ENCODE peak calls at places on chromosomes 5 and 9, in four cellular contexts. M is fibroblast of lung; J is brain microvascular endothelial cell; B is CD8-positive, alpha-beta T cell. X is an unnamed sample.

GRCh38 chr9:124010303-124010664 is 1.3 kb upstream of the LHX2 start:
- DNase-seq in M (no peak), J (no peak), B (no peak), X (no peak)

GRCh38 chr9:110578896-110579752 is at the start of gene SVEP1:
- DNase-seq in M (peak), J (peak), B (no peak), X (no peak)

GRCh38 chr5:39992617-39993203 is 567.9 kb upstream of the DAB2 start:
- DNase-seq in M (peak), J (no peak), B (no peak), X (no peak)

GRCh38 chr5:150295741-150296486 is 6.3 kb upstream of the CAMK2A start:
- DNase-seq in M (no peak), J (no peak), B (no peak), X (no peak)

GRCh38 chr5:178489281-178489976 is 100.8 kb downstream of the COL23A1 start:
- DNase-seq in M (no peak), J (no peak), B (no peak), X (no peak)

GRCh38 chr9:121574771-121575519 is 75.3 kb upstream of the GGTA1 start:
- DNase-seq in M (no peak), J (no peak), B (no peak), X (no peak)

GRCh38 chr5:133840168-133840567 is 128.3 kb downstream of the C5orf15 start:
- DNase-seq in M (no peak), J (no peak), B (no peak), X (no peak)

GRCh38 chr9:107712390-107712789 is 222.8 kb upstream of the KLF4 start:
- DNase-seq in M (peak), J (peak), B (no peak), X (no peak)

GRCh38 chr9:37583522-37584121 is 7.4 kb upstream of the FBXO10 start:
- DNase-seq in M (no peak), J (no peak), B (no peak), X (no peak)

GRCh38 chr5:94693043-94693822 is 74.8 kb downstream of the SLF1 start:
- DNase-seq in M (peak), J (peak), B (no peak), X (no peak)

GRCh38 chr5:176732736-176733585 is 77.4 kb upstream of the UNC5A start:
- DNase-seq in M (no peak), J (no peak), B (no peak), X (no peak)

GRCh38 chr5:149062371-149063016 is 368 bp downstream of the SH3TC2 start:
- DNase-seq in M (peak), J (peak), B (no peak), X (no peak)

GRCh38 chr5:180143656-180144364 is 65.2 kb downstream of the RASGEF1C start:
- DNase-seq in M (no peak), J (no peak), B (no peak), X (no peak)

GRCh38 chr9:117744856-117745389 is 40.7 kb downstream of the TLR4 start:
- DNase-seq in M (peak), J (no peak), B (no peak), X (no peak)

GRCh38 chr5:97019435-97020117 is 83.7 kb downstream of the LNPEP start:
- DNase-seq in M (peak), J (peak), B (no peak), X (no peak)

GRCh38 chr9:93678199-93679019 is 102.0 kb downstream of the PHF2 start:
- DNase-seq in M (no peak), J (no peak), B (no peak), X (peak)

GRCh38 chr9:69916950-69917349 is 96.3 kb downstream of the CFAP95 start:
- DNase-seq in M (no peak), J (no peak), B (no peak), X (no peak)

GRCh38 chr5:171954721-171955120 is 51.7 kb downstream of the FBXW11 start:
- DNase-seq in M (peak), J (peak), B (no peak), X (no peak)

GRCh38 chr5:150904479-150905311 is at the start of gene ZNF300:
- DNase-seq in M (peak), J (peak), B (peak), X (peak)

GRCh38 chr5:6328173-6328572 is 50.2 kb downstream of the MED10 start:
- DNase-seq in M (peak), J (peak), B (no peak), X (no peak)

GRCh38 chr9:90219548-90220118 is 423.0 kb downstream of the DIRAS2 start:
- DNase-seq in M (no peak), J (no peak), B (peak), X (peak)

GRCh38 chr5:60652206-60652605 is 47.8 kb downstream of the DEPDC1B start:
- DNase-seq in M (peak), J (peak), B (no peak), X (no peak)

GRCh38 chr5:163855754-163856153 is 350.3 kb downstream of the MAT2B start:
- DNase-seq in M (no peak), J (no peak), B (no peak), X (no peak)

GRCh38 chr5:113371788-113372196 is 63.0 kb downstream of the TSSK1B start:
- DNase-seq in M (peak), J (no peak), B (no peak), X (no peak)

GRCh38 chr9:130298663-130299279 is 33.2 kb downstream of the HMCN2 start:
- DNase-seq in M (peak), J (no peak), B (no peak), X (no peak)

GRCh38 chr9:78023003-78023741 is 8.4 kb downstream of the GNAQ start:
- DNase-seq in M (peak), J (no peak), B (no peak), X (no peak)

GRCh38 chr9:109918359-109919163 is 138.6 kb downstream of the PALM2AKAP2 start:
- DNase-seq in M (no peak), J (no peak), B (no peak), X (no peak)

GRCh38 chr9:87503970-87504369 is 6.3 kb downstream of the DAPK1 start:
- DNase-seq in M (peak), J (no peak), B (no peak), X (no peak)

GRCh38 chr9:133478851-133479711 is at the start of gene SLC2A6:
- DNase-seq in M (peak), J (peak), B (peak), X (peak)

GRCh38 chr5:175052351-175052750 is 328.0 kb downstream of the MSX2 start:
- DNase-seq in M (no peak), J (no peak), B (no peak), X (no peak)

GRCh38 chr9:79312686-79313421 is 258.9 kb upstream of the TLE4 start:
- DNase-seq in M (no peak), J (no peak), B (no peak), X (no peak)

DNA sequence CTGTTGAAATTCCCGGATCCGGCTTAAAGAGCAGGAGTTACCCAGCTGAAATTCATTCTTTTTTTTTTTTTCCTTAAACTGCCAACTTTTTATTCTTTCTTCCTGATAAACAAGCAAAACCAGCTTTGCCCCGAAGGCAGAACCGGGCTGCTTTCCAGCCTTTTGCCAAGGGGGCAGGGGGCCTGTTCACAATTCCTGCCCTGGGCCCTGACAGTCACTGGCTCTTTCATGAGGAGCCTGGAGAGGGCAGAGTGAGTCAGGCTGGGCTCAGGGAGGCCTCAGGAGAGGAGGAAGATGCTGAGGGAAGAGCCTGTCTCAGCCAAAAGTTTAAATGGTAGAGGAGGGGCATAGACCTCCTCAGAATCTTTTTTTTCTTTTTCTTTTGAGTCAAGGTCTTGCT is 4.8 kb downstream of the GLIPR2 start:
- DNase-seq in M (no peak), J (no peak), B (no peak), X (no peak)
- TF ChIP-seq CTCF in M (peak), J (peak), B (no peak), X (no peak)

GRCh38 chr5:31270396-31270795 is 76.9 kb downstream of the CDH6 start:
- DNase-seq in M (no peak), J (no peak), B (no peak), X (no peak)
- TF ChIP-seq CTCF in M (peak), J (peak), B (no peak), X (no peak)

GRCh38 chr5:80407735-80408474 is at the start of gene ZFYVE16:
- DNase-seq in M (peak), J (peak), B (peak), X (peak)

GRCh38 chr5:80411589-80412219 is 3.8 kb downstream of the ZFYVE16 start:
- DNase-seq in M (peak), J (no peak), B (no peak), X (no peak)

GRCh38 chr5:80408976-80409926 is 1.4 kb downstream of the ZFYVE16 start:
- DNase-seq in M (peak), J (peak), B (no peak), X (no peak)

GRCh38 chr5:80406980-80407734 is 707 bp upstream of the ZFYVE16 start:
- DNase-seq in M (no peak), J (peak), B (no peak), X (no peak)

DNA sequence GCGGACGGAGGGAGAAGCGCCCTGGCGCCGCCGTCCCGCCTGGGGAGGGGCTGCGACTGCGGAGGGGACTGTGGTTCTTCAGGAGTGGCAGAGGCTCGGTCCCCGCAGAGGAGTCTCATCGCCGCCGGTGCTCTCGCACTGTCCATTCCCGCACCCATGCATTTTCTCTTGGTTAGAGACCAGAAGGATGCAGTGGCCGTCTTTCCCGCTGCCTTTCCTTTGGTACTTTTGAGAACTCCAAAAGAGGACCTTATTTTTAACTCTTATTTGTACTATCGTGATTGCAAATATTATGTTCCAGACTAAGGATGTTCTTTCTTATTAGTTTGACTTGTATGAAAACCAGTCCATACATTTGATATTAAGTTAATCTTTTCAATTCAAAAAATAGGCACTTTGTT is 611 bp downstream of the ZFYVE16 start:
- DNase-seq in M (peak), J (peak), B (peak), X (no peak)
- TF ChIP-seq CTCF in M (peak), J (peak), B (no peak), X (no peak)

GRCh38 chr5:61768692-61769281 is 436.7 kb downstream of the ZSWIM6 start:
- DNase-seq in M (peak), J (peak), B (no peak), X (no peak)
- TF ChIP-seq CTCF in M (peak), J (peak), B (no peak), X (no peak)

X was measured in activated B cell treated with CpG ODN at 0.5 μM for 24 hours.